ENCODE peak calls at places on chromosomes 3 and 15, in ten cellular contexts. D is adrenal gland, T is COR-L47, C is left cardiac atrium, Z is RPMI7951, H is NCI-H82, U is nucleus accumbens, N is colonic mucosa, P is T-helper 22 cell, M is right cardiac atrium. W is an unnamed sample.
A peak's percentile ranks its signal among the peaks of the same experiment; 100 is the strongest.

GRCh38 chr15:96870510-96871039 is 540.1 kb downstream of the NR2F2 start:
- DNase-seq in D (no peak), T (no peak), C (no peak), Z (no peak), H (no peak), U (no peak), N (no peak), P (no peak), M (no peak), W (no peak)

GRCh38 chr3:165855581-165855980 is 18.4 kb upstream of the BCHE start:
- DNase-seq in D (no peak), T (no peak), C (no peak), Z (no peak), H (no peak), U (no peak), N (no peak), P (no peak), M (no peak), W (no peak)

GRCh38 chr3:170692720-170693119 is 106.8 kb upstream of the SLC7A14 start:
- DNase-seq in D (no peak), T (no peak), C (no peak), Z (no peak), H (no peak), U (no peak), N (no peak), P (no peak), M (no peak), W (no peak)

GRCh38 chr3:112822116-112823055 is 24.3 kb downstream of the CD200R1L start:
- DNase-seq in D (no peak), T (no peak), C (no peak), Z (no peak), H (no peak), U (no peak), N (no peak), P (no peak), M (no peak), W (no peak)

GRCh38 chr3:194617058-194617671 is 16.1 kb downstream of the TMEM44 start:
- DNase-seq in D (no peak), T (no peak), C (no peak), Z (no peak), H (no peak), U (no peak), N (no peak), P (no peak), M (no peak), W (no peak)

GRCh38 chr15:69996321-69996720 is 101.4 kb downstream of the TLE3 start:
- DNase-seq in D (no peak), T (peak; percentile 62), C (no peak), Z (no peak), H (peak; percentile 82), U (no peak), N (no peak), P (no peak), M (no peak), W (no peak)

GRCh38 chr3:127588675-127589577 is 1.6 kb downstream of the TPRA1 start:
- DNase-seq in D (no peak), T (peak; percentile 12), C (no peak), Z (peak; percentile 83), H (peak; percentile 56), U (no peak), N (no peak), P (no peak), M (no peak), W (no peak)

GRCh38 chr15:48645558-48646330 is at the start of gene FBN1:
- DNase-seq in D (peak; percentile 89), T (no peak), C (peak; percentile 81), Z (peak; percentile 94), H (peak; percentile 49), U (peak; percentile 88), N (peak; percentile 47), P (no peak), M (peak; percentile 84), W (peak; percentile 91)

GRCh38 chr3:44529927-44530326 is 25.1 kb upstream of the ZKSCAN7 start:
- DNase-seq in D (no peak), T (no peak), C (no peak), Z (peak; percentile 32), H (peak; percentile 19), U (no peak), N (peak; percentile 42), P (no peak), M (no peak), W (no peak)

GRCh38 chr3:141399200-141399599 is 30.9 kb downstream of the ZBTB38 start:
- DNase-seq in D (no peak), T (no peak), C (no peak), Z (no peak), H (no peak), U (no peak), N (peak; percentile 18), P (no peak), M (no peak), W (no peak)

GRCh38 chr3:156259896-156260788 is 139.8 kb downstream of the KCNAB1 start:
- DNase-seq in D (no peak), T (no peak), C (no peak), Z (no peak), H (no peak), U (no peak), N (no peak), P (no peak), M (no peak), W (no peak)

GRCh38 chr3:23455775-23456174 is 252.6 kb downstream of the UBE2E2 start:
- DNase-seq in D (no peak), T (no peak), C (no peak), Z (peak; percentile 54), H (no peak), U (no peak), N (no peak), P (no peak), M (no peak), W (no peak)

GRCh38 chr3:98906230-98906629 is 4.7 kb upstream of the DCBLD2 start:
- DNase-seq in D (no peak), T (no peak), C (no peak), Z (peak; percentile 91), H (no peak), U (no peak), N (no peak), P (no peak), M (no peak), W (no peak)

GRCh38 chr3:185744997-185745843 is 79.6 kb downstream of the IGF2BP2 start:
- DNase-seq in D (no peak), T (no peak), C (no peak), Z (peak; percentile 83), H (no peak), U (no peak), N (peak; percentile 59), P (no peak), M (no peak), W (no peak)

GRCh38 chr3:117439812-117440211 is 730.2 kb downstream of the TUSC7 start:
- DNase-seq in D (peak; percentile 59), T (peak; percentile 95), C (no peak), Z (no peak), H (peak; percentile 99), U (no peak), N (no peak), P (no peak), M (no peak), W (no peak)

GRCh38 chr15:40776537-40777141 is 6.9 kb downstream of the C15orf62 start:
- DNase-seq in D (no peak), T (no peak), C (no peak), Z (peak; percentile 72), H (no peak), U (no peak), N (no peak), P (no peak), M (no peak), W (no peak)

GRCh38 chr15:71111950-71112349 is 3.3 kb upstream of the THSD4 start:
- DNase-seq in D (no peak), T (no peak), C (no peak), Z (no peak), H (no peak), U (no peak), N (no peak), P (no peak), M (no peak), W (no peak)

GRCh38 chr15:34338347-34338746 is 766 bp upstream of the SLC12A6 start:
- DNase-seq in D (no peak), T (no peak), C (no peak), Z (no peak), H (no peak), U (no peak), N (no peak), P (no peak), M (no peak), W (no peak)

GRCh38 chr3:153818338-153818737 is 302.9 kb upstream of the ARHGEF26 start:
- DNase-seq in D (no peak), T (no peak), C (no peak), Z (no peak), H (no peak), U (no peak), N (no peak), P (no peak), M (no peak), W (no peak)

GRCh38 chr3:95272791-95273190 is 1209.9 kb downstream of the NSUN3 start:
- DNase-seq in D (no peak), T (no peak), C (no peak), Z (no peak), H (peak; percentile 85), U (no peak), N (no peak), P (no peak), M (no peak), W (no peak)

GRCh38 chr15:73273181-73274002 is 95.4 kb downstream of the HCN4 start:
- DNase-seq in D (peak; percentile 83), T (peak; percentile 33), C (peak; percentile 33), Z (peak; percentile 60), H (peak; percentile 79), U (peak; percentile 44), N (peak; percentile 56), P (no peak), M (peak; percentile 22), W (peak; percentile 37)

GRCh38 chr3:124587053-124587408 is 143.2 kb upstream of the UMPS start:
- DNase-seq in D (no peak), T (no peak), C (no peak), Z (peak; percentile 35), H (no peak), U (no peak), N (no peak), P (no peak), M (no peak), W (no peak)

GRCh38 chr3:102979682-102980378 is 545.0 kb downstream of the ZPLD1 start:
- DNase-seq in D (peak; percentile 96), T (no peak), C (peak; percentile 90), Z (peak; percentile 89), H (no peak), U (no peak), N (peak; percentile 29), P (no peak), M (peak; percentile 88), W (no peak)

GRCh38 chr15:83163032-83163431 is 44.6 kb downstream of the HDGFL3 start:
- DNase-seq in D (no peak), T (no peak), C (no peak), Z (no peak), H (no peak), U (no peak), N (no peak), P (no peak), M (no peak), W (no peak)

GRCh38 chr3:52086461-52086860 is 30.1 kb upstream of the DUSP7 start:
- DNase-seq in D (no peak), T (no peak), C (peak; percentile 9), Z (no peak), H (no peak), U (no peak), N (no peak), P (no peak), M (peak; percentile 7), W (no peak)

GRCh38 chr3:194637541-194638400 is 4.6 kb upstream of the TMEM44 start:
- DNase-seq in D (peak; percentile 45), T (no peak), C (no peak), Z (no peak), H (peak; percentile 50), U (no peak), N (no peak), P (no peak), M (no peak), W (no peak)

GRCh38 chr15:77025066-77025435 is 30.1 kb downstream of the PSTPIP1 start:
- DNase-seq in D (peak; percentile 44), T (no peak), C (no peak), Z (no peak), H (no peak), U (no peak), N (peak; percentile 17), P (no peak), M (no peak), W (no peak)

GRCh38 chr3:196486263-196486662 is 17.3 kb downstream of the RNF168 start:
- DNase-seq in D (no peak), T (no peak), C (no peak), Z (no peak), H (no peak), U (no peak), N (no peak), P (no peak), M (no peak), W (no peak)

W was measured in substantia nigra.